ENCODE peak calls at places on chromosomes 5 and 9, in six cellular contexts. U is adrenal gland, F is RWPE2, E is GM06990, H is fibroblast of pulmonary artery, R is omental fat pad. Z is an unnamed sample.

GRCh38 chr5:88145205-88145602 is 123.4 kb downstream of the TMEM161B start:
- DNase-seq in U (no peak), E (no peak), H (no peak), R (no peak), F (no peak), Z (no peak)

GRCh38 chr9:79166005-79166404 is 405.8 kb upstream of the TLE4 start:
- DNase-seq in F (no peak), E (no peak), R (no peak), H (peak), U (no peak), Z (no peak)

GRCh38 chr9:13083973-13084528 is 195.4 kb downstream of the MPDZ start:
- DNase-seq in H (peak), R (no peak), E (no peak), U (no peak), F (no peak), Z (no peak)

GRCh38 chr9:966936-967335 is 9.5 kb upstream of the DMRT3 start:
- DNase-seq in R (no peak), E (no peak), U (no peak), F (no peak), H (no peak), Z (no peak)

GRCh38 chr5:92627186-92627585 is 953.8 kb downstream of the NR2F1-AS1 start:
- DNase-seq in H (no peak), R (no peak), F (no peak), U (no peak), E (no peak), Z (no peak)

GRCh38 chr9:122336836-122337560 is 33.8 kb upstream of the PTGS1 start:
- DNase-seq in U (no peak), R (no peak), H (no peak), F (no peak), E (no peak), Z (no peak)

GRCh38 chr5:79878721-79879336 is 112.2 kb downstream of the MTX3 start:
- DNase-seq in H (peak), U (peak), F (no peak), R (no peak), E (no peak), Z (no peak)

GRCh38 chr5:32651089-32651488 is 60.0 kb upstream of the NPR3 start:
- DNase-seq in H (no peak), R (no peak), F (no peak), U (no peak), E (no peak), Z (no peak)

GRCh38 chr5:172188033-172188892 is at the start of gene STK10:
- DNase-seq in U (peak), R (peak), E (peak), F (peak), H (peak), Z (peak)

GRCh38 chr5:97412959-97413358 is 229.9 kb upstream of the RIOK2 start:
- DNase-seq in U (no peak), F (no peak), H (no peak), R (no peak), E (peak), Z (no peak)

GRCh38 chr5:124602925-124603650 is 143.4 kb downstream of the ZNF608 start:
- DNase-seq in F (no peak), H (peak), R (no peak), U (no peak), E (no peak), Z (no peak)

GRCh38 chr9:134475051-134475790 is 149.0 kb downstream of the RXRA start:
- DNase-seq in R (no peak), E (no peak), U (peak), H (peak), F (no peak), Z (no peak)

DNA sequence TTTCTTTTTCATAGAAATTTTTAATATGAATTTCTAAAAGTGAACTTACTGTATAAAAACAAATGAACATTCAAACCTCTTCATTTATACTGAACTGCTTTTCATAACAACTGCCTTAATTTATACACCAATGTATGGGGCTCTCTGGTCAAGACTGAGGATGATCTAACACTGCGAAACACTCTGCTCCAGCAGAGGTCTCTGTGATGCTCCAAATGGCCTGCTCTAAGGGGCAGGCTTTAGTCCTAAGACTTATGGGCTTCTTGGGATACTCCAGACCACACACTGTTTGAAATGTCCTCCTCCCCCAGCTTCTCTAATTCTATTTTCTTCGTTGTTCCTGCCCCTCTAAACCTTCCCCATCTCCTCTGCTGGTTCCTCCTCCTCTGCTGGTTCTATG is 58.5 kb downstream of the LIFR start:
- DNase-seq in R (no peak), H (peak), E (no peak), F (no peak), U (no peak), Z (no peak)
- TF ChIP-seq CTCF in R (no peak), H (peak), E (no peak), F (peak), U (no peak), Z (no peak)

DNA sequence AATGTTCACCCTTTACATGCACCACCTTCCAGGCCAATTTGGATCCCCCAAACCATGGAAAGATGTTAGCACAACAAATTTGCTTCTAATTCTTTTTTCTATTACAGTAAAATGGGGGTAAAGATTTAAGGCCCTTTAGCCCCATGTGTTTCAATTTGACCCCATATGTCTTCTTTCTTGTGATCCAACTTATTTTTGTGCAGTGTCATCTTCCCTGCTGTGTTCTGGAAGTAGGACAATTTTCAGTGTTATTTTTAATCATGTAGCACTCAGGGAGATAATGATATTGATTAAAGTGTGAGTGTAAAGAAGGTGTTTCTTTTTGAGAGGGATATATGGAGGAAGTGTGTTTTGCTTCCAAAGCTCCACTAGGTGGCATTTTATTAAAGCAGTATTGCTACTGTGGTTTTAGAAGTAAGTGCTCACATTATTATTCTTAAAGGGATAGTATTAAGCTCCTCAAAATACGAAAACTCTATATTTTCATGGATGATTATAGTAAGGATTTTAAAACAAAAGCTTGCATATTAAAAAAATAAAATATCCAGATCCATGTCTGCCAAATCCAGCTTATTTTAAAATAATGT is 118.7 kb upstream of the ATP10B start:
- DNase-seq in E (no peak), U (no peak), H (no peak), F (no peak), R (no peak), Z (no peak)
- TF ChIP-seq CTCF in E (peak), U (no peak), H (no peak), F (peak), R (no peak), Z (no peak)

DNA sequence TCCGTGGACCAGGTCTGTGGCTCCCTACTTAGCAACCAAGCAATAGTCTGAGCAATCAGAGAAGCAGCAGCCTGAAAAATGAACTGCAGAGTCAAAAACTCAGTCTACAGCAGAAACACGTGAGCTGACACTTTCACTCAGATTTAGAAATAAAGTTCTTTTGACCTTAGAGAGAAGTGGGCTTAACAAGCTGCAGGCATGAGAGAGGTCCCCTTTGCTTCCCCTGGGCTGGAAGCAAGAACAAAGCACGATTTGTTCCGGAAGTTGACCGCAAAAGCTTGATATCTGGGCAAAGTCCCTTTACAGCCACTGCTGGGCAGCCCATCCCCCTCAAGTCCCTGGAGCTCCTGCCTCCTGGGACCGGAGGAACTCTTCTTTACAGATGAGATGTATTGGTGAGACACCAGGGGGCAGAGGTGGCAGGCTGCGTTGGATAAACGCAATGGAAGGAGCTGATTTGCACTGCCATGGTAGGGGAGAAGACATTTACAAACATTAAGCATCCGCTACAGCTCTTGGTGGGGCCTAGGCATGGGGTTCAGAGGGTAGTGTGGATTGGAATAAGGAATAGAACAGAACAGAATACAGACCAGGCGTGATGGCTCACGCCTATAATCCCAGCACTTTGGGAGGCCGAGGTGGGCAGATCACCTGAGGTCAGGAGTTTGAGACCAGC is 5.8 kb upstream of the SOWAHA start:
- DNase-seq in R (no peak), E (no peak), H (no peak), F (no peak), U (no peak), Z (no peak)
- TF ChIP-seq CTCF in R (no peak), E (peak), H (peak), F (peak), U (no peak), Z (no peak)

DNA sequence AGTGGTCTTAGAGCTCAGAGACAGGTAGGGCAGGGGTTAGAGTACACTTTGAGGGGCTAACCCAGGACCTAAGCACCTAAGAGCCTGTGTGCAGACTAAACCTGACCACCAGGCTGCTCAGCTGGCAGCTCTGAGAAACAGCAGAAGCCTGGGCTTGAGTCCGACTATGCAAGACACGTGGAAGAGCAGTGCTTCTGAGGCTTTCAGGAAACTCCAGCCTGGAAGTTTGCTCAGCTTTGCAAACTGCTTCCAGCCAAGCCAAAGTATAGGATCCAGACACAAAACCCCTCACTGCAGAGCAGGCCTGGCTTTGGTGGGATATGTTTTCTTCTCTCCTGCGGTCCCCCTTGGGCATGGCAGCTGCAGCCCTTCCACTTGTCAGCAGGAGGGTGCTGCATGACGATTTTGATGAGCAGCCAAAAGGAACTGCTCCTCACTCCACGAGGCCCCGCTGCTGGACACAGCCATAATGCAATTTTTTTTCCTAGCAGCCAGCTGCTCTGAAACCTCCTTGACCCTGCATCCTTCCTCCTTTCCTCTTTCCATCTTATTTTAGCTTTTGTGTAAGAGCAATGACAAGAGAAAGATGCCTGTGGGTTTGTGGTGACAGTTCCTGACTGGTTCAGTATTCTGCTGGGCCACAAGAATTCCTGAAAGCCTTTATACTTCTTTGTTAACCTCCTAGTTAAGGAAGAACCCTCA is 123.1 kb downstream of the LIFR start:
- DNase-seq in F (no peak), H (peak), E (no peak), U (peak), R (no peak), Z (no peak)
- TF ChIP-seq CTCF in F (no peak), H (peak), E (no peak), U (no peak), R (no peak), Z (no peak)